ENCODE peak calls at places on chromosomes 3 and 15, in seven cellular contexts. S is hepatocyte; W is HCT116; X is fibroblast of lung; P is mesendoderm; C is CD8-positive, alpha-beta T cell; R is cardiac muscle cell. K is an unnamed sample. For H3K27me3 and H3K4me1, the result is how much of the 10 kb centered on the place peaks cover.

GRCh38 chr3:188529228-188529627 is 375.3 kb downstream of the LPP start:
- DNase-seq in P (no peak), C (no peak), R (no peak), S (no peak), X (peak), W (no peak), K (no peak)

GRCh38 chr15:97194750-97195149 is 765.8 kb upstream of the ARRDC4 start:
- DNase-seq in X (no peak), C (no peak), W (no peak), P (no peak), S (no peak), R (no peak), K (no peak)

GRCh38 chr3:47443611-47443995 is 32.1 kb downstream of the SCAP start:
- DNase-seq in W (no peak), P (no peak), C (no peak), R (no peak), S (peak), X (no peak), K (no peak)

GRCh38 chr15:29275855-29276254 is 6.2 kb upstream of the NSMCE3 start:
- DNase-seq in X (no peak), C (no peak), W (no peak), R (no peak), P (no peak), S (no peak), K (no peak)

GRCh38 chr3:30747771-30748281 is 141.4 kb downstream of the TGFBR2 start:
- DNase-seq in S (peak), R (peak), C (no peak), P (peak), W (peak), X (peak), K (no peak)

GRCh38 chr3:122586098-122586497 is 8.6 kb downstream of the PARP15 start:
- DNase-seq in X (no peak), P (no peak), W (no peak), S (no peak), C (no peak), R (no peak), K (no peak)

GRCh38 chr15:40308844-40309189 is 1.1 kb upstream of the PLCB2 start:
- DNase-seq in R (peak), S (no peak), X (no peak), P (peak), W (no peak), C (peak), K (no peak)

GRCh38 chr15:67026171-67026967 is 39.0 kb upstream of the SMAD3 start:
- DNase-seq in C (no peak), X (no peak), W (no peak), P (no peak), R (no peak), S (no peak), K (no peak)

GRCh38 chr3:126111566-126112475 is 27.9 kb upstream of the SLC41A3 start:
- DNase-seq in W (no peak), S (peak), C (peak), P (no peak), R (no peak), X (no peak), K (no peak)

GRCh38 chr3:169578381-169578780 is 85.1 kb downstream of the MECOM start:
- DNase-seq in R (no peak), S (no peak), W (no peak), P (no peak), X (no peak), C (no peak), K (no peak)

GRCh38 chr3:64030741-64031140 is 7.4 kb upstream of the PSMD6 start:
- DNase-seq in S (peak), R (peak), P (peak), X (peak), W (peak), C (peak), K (peak)

GRCh38 chr3:177776656-177777055 is 579.4 kb upstream of the TBL1XR1 start:
- DNase-seq in S (peak), P (peak), R (peak), C (no peak), X (peak), W (no peak), K (no peak)

GRCh38 chr3:133851266-133851906 is 44.3 kb downstream of the RAB6B start:
- DNase-seq in S (no peak), C (no peak), R (no peak), X (no peak), W (no peak), P (peak), K (no peak)

DNA sequence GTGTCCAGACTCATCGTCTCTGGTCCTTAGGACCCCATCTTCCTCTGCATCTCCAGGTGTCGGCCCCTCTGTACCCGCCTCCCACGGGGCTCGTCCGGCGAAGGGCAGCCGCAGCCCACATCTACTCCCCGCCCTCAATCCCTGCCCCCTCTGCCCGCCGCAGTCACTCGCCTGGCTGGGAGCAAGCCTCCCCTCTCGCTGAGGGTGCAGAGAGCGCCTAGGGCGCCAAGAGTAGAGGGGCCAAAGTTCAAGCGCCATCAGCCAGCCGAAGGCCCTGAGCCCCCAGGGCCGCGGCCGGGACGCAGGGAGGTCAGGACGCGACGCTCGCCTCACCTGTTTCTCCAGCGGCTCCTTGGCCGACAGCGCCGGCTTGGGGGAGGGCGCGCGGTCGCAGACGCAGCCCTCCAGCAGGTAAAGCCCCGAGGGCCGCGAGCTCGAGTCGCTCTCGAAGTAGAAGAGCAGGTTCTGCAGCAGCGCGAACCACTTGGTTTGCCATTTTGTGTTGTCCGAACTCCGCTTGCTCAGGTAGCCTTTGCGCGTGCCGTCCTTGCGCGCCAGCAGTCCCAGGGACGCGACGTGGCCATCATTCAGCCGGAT is 592 bp downstream of the RASGRF1 start:
- DNase-seq in W (no peak), S (no peak), C (no peak), R (peak), X (no peak), P (peak), K (no peak)
- H3K27me3 ChIP-seq in W (under half), S (half or more), C (under half), R (half or more), X (under half), P (under half), K (half or more)

GRCh38 chr3:55163421-55163820 is 235.6 kb upstream of the LRTM1 start:
- DNase-seq in X (no peak), P (no peak), W (no peak), S (no peak), R (no peak), C (no peak), K (no peak)

GRCh38 chr3:55164876-55165275 is 237.0 kb upstream of the LRTM1 start:
- DNase-seq in S (no peak), C (no peak), R (no peak), W (no peak), P (no peak), X (no peak), K (no peak)

GRCh38 chr3:55165278-55165677 is 237.4 kb upstream of the LRTM1 start:
- DNase-seq in R (no peak), W (no peak), C (no peak), P (no peak), S (no peak), X (peak), K (no peak)

GRCh38 chr3:55165704-55166103 is 237.8 kb upstream of the LRTM1 start:
- DNase-seq in W (no peak), X (no peak), S (no peak), R (no peak), P (no peak), C (no peak), K (no peak)

DNA sequence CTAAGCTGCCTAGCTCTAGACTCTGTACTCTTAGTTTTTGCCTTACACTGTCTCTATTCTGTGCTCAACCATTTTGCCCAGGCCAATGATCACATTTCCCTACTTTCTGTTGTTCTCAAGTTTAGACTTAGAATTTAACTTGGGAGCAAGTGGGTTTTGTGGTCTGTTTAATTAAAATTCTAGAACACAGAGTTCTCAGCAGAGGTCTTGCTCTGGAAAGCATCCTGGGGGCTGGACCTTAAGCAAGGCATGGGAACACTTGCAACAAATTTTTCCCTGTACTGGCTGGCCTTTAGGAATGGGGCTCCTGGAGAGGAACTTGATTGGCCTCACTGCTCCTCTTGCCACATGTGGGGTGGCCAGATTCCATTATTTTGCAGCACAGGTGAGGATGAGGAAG is 236.3 kb upstream of the LRTM1 start:
- DNase-seq in C (no peak), W (no peak), R (no peak), X (peak), P (no peak), S (no peak), K (no peak)
- H3K4me1 ChIP-seq in C (under half), W (under half), R (under half), X (half or more), P (under half), S (under half), K (under half)

GRCh38 chr3:181730934-181731333 is 19.2 kb downstream of the SOX2 start:
- DNase-seq in C (no peak), X (no peak), W (no peak), P (no peak), R (no peak), S (no peak), K (no peak)
- H3K27me3 ChIP-seq in C (under half), X (under half), W (under half), P (under half), R (half or more), S (half or more), K (under half)

GRCh38 chr15:71083349-71083748 is 31.9 kb upstream of the THSD4 start:
- DNase-seq in W (no peak), R (peak), C (no peak), X (peak), P (no peak), S (no peak), K (no peak)

GRCh38 chr15:71082803-71083202 is 32.5 kb upstream of the THSD4 start:
- DNase-seq in X (no peak), S (no peak), R (no peak), W (no peak), C (no peak), P (no peak), K (no peak)

GRCh38 chr15:71080705-71081104 is 34.6 kb upstream of the THSD4 start:
- DNase-seq in X (peak), W (no peak), S (no peak), C (no peak), R (peak), P (no peak), K (no peak)

GRCh38 chr15:71085809-71086208 is 29.5 kb upstream of the THSD4 start:
- DNase-seq in W (no peak), C (no peak), S (no peak), R (no peak), X (no peak), P (peak), K (no peak)

GRCh38 chr15:71084264-71084663 is 31.0 kb upstream of the THSD4 start:
- DNase-seq in S (no peak), X (no peak), R (no peak), P (no peak), W (no peak), C (no peak), K (no peak)
- H3K4me1 ChIP-seq in S (under half), X (under half), R (under half), P (under half), W (under half), C (under half), K (under half)

GRCh38 chr3:55621648-55622047 is 134.5 kb upstream of the WNT5A start:
- DNase-seq in S (no peak), X (no peak), P (no peak), C (no peak), R (no peak), W (no peak), K (no peak)
- H3K27me3 ChIP-seq in S (under half), X (under half), P (under half), C (under half), R (under half), W (under half), K (under half)

DNA sequence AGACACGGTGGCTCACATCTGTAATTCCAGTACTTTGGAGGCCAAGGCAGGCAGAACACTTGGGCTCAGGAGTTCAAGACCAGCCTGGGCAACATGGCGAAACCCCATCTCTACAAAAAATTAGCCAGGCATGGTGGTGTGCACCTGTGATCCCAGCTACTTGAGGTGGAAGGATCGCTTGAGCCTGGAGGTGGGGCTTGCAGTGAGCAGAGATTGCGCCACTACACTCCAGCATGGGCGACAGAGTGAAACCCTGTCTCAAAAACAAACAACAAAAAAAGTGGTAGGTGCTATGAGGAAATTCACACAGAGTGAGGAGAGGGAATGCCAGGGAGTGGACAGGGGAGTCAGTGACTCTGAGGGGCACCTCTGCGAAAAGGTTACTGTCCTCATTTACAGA is 29.4 kb downstream of the RPN1 start:
- DNase-seq in S (no peak), R (no peak), P (no peak), C (no peak), X (no peak), W (no peak), K (no peak)
- H3K4me1 ChIP-seq in S (under half), R (under half), P (under half), C (under half), X (under half), W (under half), K (under half)

GRCh38 chr15:70579766-70580165 is 183.6 kb downstream of the UACA start:
- DNase-seq in W (no peak), X (no peak), S (no peak), C (no peak), P (peak), R (no peak), K (no peak)

GRCh38 chr15:70576276-70576675 is 187.1 kb downstream of the UACA start:
- DNase-seq in C (no peak), W (no peak), X (no peak), S (no peak), P (no peak), R (no peak), K (no peak)

GRCh38 chr15:70578196-70578595 is 185.2 kb downstream of the UACA start:
- DNase-seq in S (no peak), W (no peak), R (no peak), P (no peak), X (no peak), C (no peak), K (no peak)

GRCh38 chr15:70575251-70576227 is 187.8 kb downstream of the UACA start:
- DNase-seq in R (no peak), W (no peak), C (no peak), X (no peak), S (peak), P (no peak), K (no peak)

GRCh38 chr15:70576683-70577082 is 186.7 kb downstream of the UACA start:
- DNase-seq in X (no peak), S (no peak), C (no peak), P (no peak), R (no peak), W (no peak), K (no peak)
- H3K27me3 ChIP-seq in X (under half), S (under half), C (under half), P (under half), R (under half), W (under half), K (under half)

K was measured in BE2C.